ENCODE peak calls at places on chromosomes 13 and 19, in ten cellular contexts. One of them, this sample, is unnamed.
A peak's percentile ranks its signal among the peaks of the same experiment; 100 is the strongest.

GRCh38 chr19:45161715-45162463 is 1.1 kb upstream of the NKPD1 start:
- DNase-seq in IMR-90: peak; percentile 28
- DNase-seq in neuronal stem cell: no peak
- DNase-seq in tibial nerve: no peak
- DNase-seq in lower lobe of right lung: no peak
- DNase-seq in CD8-positive, alpha-beta memory T cell: no peak
- DNase-seq in fibroblast of lung: peak; percentile 29
- DNase-seq in vagina: no peak
- DNase-seq in prostate gland: no peak
- DNase-seq in GM23248: peak; percentile 51
- DNase-seq in this sample: no peak

GRCh38 chr13:36192166-36192565 is 22.2 kb downstream of the SOHLH2 start:
- DNase-seq in IMR-90: no peak
- DNase-seq in neuronal stem cell: no peak
- DNase-seq in tibial nerve: no peak
- DNase-seq in lower lobe of right lung: no peak
- DNase-seq in CD8-positive, alpha-beta memory T cell: no peak
- DNase-seq in fibroblast of lung: peak; percentile 13
- DNase-seq in vagina: no peak
- DNase-seq in prostate gland: no peak
- DNase-seq in GM23248: peak; percentile 17
- DNase-seq in this sample: no peak

GRCh38 chr13:34300559-34300958 is 482.6 kb downstream of the RFC3 start:
- DNase-seq in IMR-90: no peak
- DNase-seq in neuronal stem cell: no peak
- DNase-seq in tibial nerve: no peak
- DNase-seq in lower lobe of right lung: no peak
- DNase-seq in CD8-positive, alpha-beta memory T cell: no peak
- DNase-seq in fibroblast of lung: peak; percentile 55
- DNase-seq in vagina: no peak
- DNase-seq in prostate gland: no peak
- DNase-seq in GM23248: peak; percentile 20
- DNase-seq in this sample: no peak

GRCh38 chr19:28685802-28686201 is 527.1 kb downstream of the UQCRFS1 start:
- DNase-seq in IMR-90: no peak
- DNase-seq in neuronal stem cell: no peak
- DNase-seq in tibial nerve: no peak
- DNase-seq in lower lobe of right lung: no peak
- DNase-seq in CD8-positive, alpha-beta memory T cell: no peak
- DNase-seq in fibroblast of lung: no peak
- DNase-seq in vagina: no peak
- DNase-seq in prostate gland: no peak
- DNase-seq in GM23248: no peak
- DNase-seq in this sample: no peak

GRCh38 chr13:52849727-52850395 is 1.4 kb upstream of the PCDH8 start:
- DNase-seq in IMR-90: no peak
- DNase-seq in neuronal stem cell: no peak
- DNase-seq in tibial nerve: no peak
- DNase-seq in lower lobe of right lung: no peak
- DNase-seq in CD8-positive, alpha-beta memory T cell: no peak
- DNase-seq in fibroblast of lung: no peak
- DNase-seq in vagina: no peak
- DNase-seq in prostate gland: no peak
- DNase-seq in GM23248: no peak
- DNase-seq in this sample: no peak

GRCh38 chr19:56765107-56765506 is 75.4 kb downstream of the PEG3 start:
- DNase-seq in IMR-90: no peak
- DNase-seq in neuronal stem cell: peak; percentile 17
- DNase-seq in tibial nerve: no peak
- DNase-seq in lower lobe of right lung: peak; percentile 50
- DNase-seq in CD8-positive, alpha-beta memory T cell: no peak
- DNase-seq in fibroblast of lung: no peak
- DNase-seq in vagina: no peak
- DNase-seq in prostate gland: peak; percentile 29
- DNase-seq in GM23248: peak; percentile 32
- DNase-seq in this sample: peak; percentile 49

GRCh38 chr13:59677966-59678814 is 485.5 kb downstream of the DIAPH3 start:
- DNase-seq in IMR-90: peak; percentile 72
- DNase-seq in neuronal stem cell: peak; percentile 40
- DNase-seq in tibial nerve: peak; percentile 26
- DNase-seq in lower lobe of right lung: no peak
- DNase-seq in CD8-positive, alpha-beta memory T cell: no peak
- DNase-seq in fibroblast of lung: peak; percentile 53
- DNase-seq in vagina: no peak
- DNase-seq in prostate gland: no peak
- DNase-seq in GM23248: peak; percentile 53
- DNase-seq in this sample: peak; percentile 20

GRCh38 chr13:106331116-106331515 is 204.3 kb downstream of the EFNB2 start:
- DNase-seq in IMR-90: no peak
- DNase-seq in neuronal stem cell: no peak
- DNase-seq in tibial nerve: no peak
- DNase-seq in lower lobe of right lung: no peak
- DNase-seq in CD8-positive, alpha-beta memory T cell: no peak
- DNase-seq in fibroblast of lung: no peak
- DNase-seq in vagina: no peak
- DNase-seq in prostate gland: no peak
- DNase-seq in GM23248: no peak
- DNase-seq in this sample: no peak

GRCh38 chr19:6754136-6754535 is 13.1 kb downstream of the SH2D3A start:
- DNase-seq in IMR-90: no peak
- DNase-seq in neuronal stem cell: no peak
- DNase-seq in tibial nerve: no peak
- DNase-seq in lower lobe of right lung: no peak
- DNase-seq in CD8-positive, alpha-beta memory T cell: no peak
- DNase-seq in fibroblast of lung: no peak
- DNase-seq in vagina: no peak
- DNase-seq in prostate gland: no peak
- DNase-seq in GM23248: no peak
- DNase-seq in this sample: no peak

GRCh38 chr13:46630419-46631183 is 77.6 kb downstream of the LRCH1 start:
- DNase-seq in IMR-90: no peak
- DNase-seq in neuronal stem cell: no peak
- DNase-seq in tibial nerve: no peak
- DNase-seq in lower lobe of right lung: no peak
- DNase-seq in CD8-positive, alpha-beta memory T cell: no peak
- DNase-seq in fibroblast of lung: no peak
- DNase-seq in vagina: no peak
- DNase-seq in prostate gland: no peak
- DNase-seq in GM23248: no peak
- DNase-seq in this sample: no peak

GRCh38 chr19:31351212-31352193 is 2.3 kb upstream of the TSHZ3 start:
- DNase-seq in IMR-90: peak; percentile 63
- DNase-seq in neuronal stem cell: no peak
- DNase-seq in tibial nerve: no peak
- DNase-seq in lower lobe of right lung: no peak
- DNase-seq in CD8-positive, alpha-beta memory T cell: no peak
- DNase-seq in fibroblast of lung: peak; percentile 74
- DNase-seq in vagina: no peak
- DNase-seq in prostate gland: peak; percentile 41
- DNase-seq in GM23248: peak; percentile 80
- DNase-seq in this sample: peak; percentile 39

GRCh38 chr19:31352782-31353651 is 3.8 kb upstream of the TSHZ3 start:
- DNase-seq in IMR-90: no peak
- DNase-seq in neuronal stem cell: no peak
- DNase-seq in tibial nerve: no peak
- DNase-seq in lower lobe of right lung: no peak
- DNase-seq in CD8-positive, alpha-beta memory T cell: no peak
- DNase-seq in fibroblast of lung: no peak
- DNase-seq in vagina: no peak
- DNase-seq in prostate gland: no peak
- DNase-seq in GM23248: no peak
- DNase-seq in this sample: no peak

GRCh38 chr19:31350693-31351211 is 1.5 kb upstream of the TSHZ3 start:
- DNase-seq in IMR-90: peak; percentile 56
- DNase-seq in neuronal stem cell: no peak
- DNase-seq in tibial nerve: no peak
- DNase-seq in lower lobe of right lung: peak; percentile 59
- DNase-seq in CD8-positive, alpha-beta memory T cell: no peak
- DNase-seq in fibroblast of lung: peak; percentile 63
- DNase-seq in vagina: no peak
- DNase-seq in prostate gland: peak; percentile 42
- DNase-seq in GM23248: peak; percentile 87
- DNase-seq in this sample: peak; percentile 55

GRCh38 chr19:31353826-31354225 is 4.6 kb upstream of the TSHZ3 start:
- DNase-seq in IMR-90: no peak
- DNase-seq in neuronal stem cell: no peak
- DNase-seq in tibial nerve: no peak
- DNase-seq in lower lobe of right lung: no peak
- DNase-seq in CD8-positive, alpha-beta memory T cell: no peak
- DNase-seq in fibroblast of lung: no peak
- DNase-seq in vagina: no peak
- DNase-seq in prostate gland: peak; percentile 68
- DNase-seq in GM23248: no peak
- DNase-seq in this sample: peak; percentile 55

GRCh38 chr19:31352296-31352781 is 3.1 kb upstream of the TSHZ3 start:
- DNase-seq in IMR-90: no peak
- DNase-seq in neuronal stem cell: no peak
- DNase-seq in tibial nerve: no peak
- DNase-seq in lower lobe of right lung: no peak
- DNase-seq in CD8-positive, alpha-beta memory T cell: no peak
- DNase-seq in fibroblast of lung: no peak
- DNase-seq in vagina: no peak
- DNase-seq in prostate gland: no peak
- DNase-seq in GM23248: no peak
- DNase-seq in this sample: no peak
- H3K27me3 ChIP-seq in IMR-90: no peaks in the 10 kb centered on the region
- H3K27me3 ChIP-seq in neuronal stem cell: peaks cover 80% of the 10 kb centered on the region
- H3K27me3 ChIP-seq in tibial nerve: peaks cover 59% of the 10 kb centered on the region
- H3K27me3 ChIP-seq in lower lobe of right lung: peaks cover 75% of the 10 kb centered on the region
- H3K27me3 ChIP-seq in CD8-positive, alpha-beta memory T cell: peaks cover 70% of the 10 kb centered on the region
- H3K27me3 ChIP-seq in fibroblast of lung: no peaks in the 10 kb centered on the region
- H3K27me3 ChIP-seq in vagina: no peaks in the 10 kb centered on the region
- H3K27me3 ChIP-seq in prostate gland: no peaks in the 10 kb centered on the region
- H3K27me3 ChIP-seq in GM23248: no peaks in the 10 kb centered on the region
- H3K27me3 ChIP-seq in this sample: no peaks in the 10 kb centered on the region

GRCh38 chr13:19182536-19182935 is 912 bp upstream of the TUBA3C start:
- DNase-seq in IMR-90: no peak
- DNase-seq in neuronal stem cell: no peak
- DNase-seq in tibial nerve: no peak
- DNase-seq in lower lobe of right lung: no peak
- DNase-seq in CD8-positive, alpha-beta memory T cell: no peak
- DNase-seq in fibroblast of lung: no peak
- DNase-seq in vagina: no peak
- DNase-seq in prostate gland: no peak
- DNase-seq in GM23248: no peak
- DNase-seq in this sample: no peak
- H3K27me3 ChIP-seq in IMR-90: no peaks in the 10 kb centered on the region
- H3K27me3 ChIP-seq in neuronal stem cell: no peaks in the 10 kb centered on the region
- H3K27me3 ChIP-seq in tibial nerve: no peaks in the 10 kb centered on the region
- H3K27me3 ChIP-seq in lower lobe of right lung: no peaks in the 10 kb centered on the region
- H3K27me3 ChIP-seq in CD8-positive, alpha-beta memory T cell: no peaks in the 10 kb centered on the region
- H3K27me3 ChIP-seq in fibroblast of lung: no peaks in the 10 kb centered on the region
- H3K27me3 ChIP-seq in vagina: no peaks in the 10 kb centered on the region
- H3K27me3 ChIP-seq in prostate gland: no peaks in the 10 kb centered on the region
- H3K27me3 ChIP-seq in GM23248: no peaks in the 10 kb centered on the region
- H3K27me3 ChIP-seq in this sample: no peaks in the 10 kb centered on the region

DNA sequence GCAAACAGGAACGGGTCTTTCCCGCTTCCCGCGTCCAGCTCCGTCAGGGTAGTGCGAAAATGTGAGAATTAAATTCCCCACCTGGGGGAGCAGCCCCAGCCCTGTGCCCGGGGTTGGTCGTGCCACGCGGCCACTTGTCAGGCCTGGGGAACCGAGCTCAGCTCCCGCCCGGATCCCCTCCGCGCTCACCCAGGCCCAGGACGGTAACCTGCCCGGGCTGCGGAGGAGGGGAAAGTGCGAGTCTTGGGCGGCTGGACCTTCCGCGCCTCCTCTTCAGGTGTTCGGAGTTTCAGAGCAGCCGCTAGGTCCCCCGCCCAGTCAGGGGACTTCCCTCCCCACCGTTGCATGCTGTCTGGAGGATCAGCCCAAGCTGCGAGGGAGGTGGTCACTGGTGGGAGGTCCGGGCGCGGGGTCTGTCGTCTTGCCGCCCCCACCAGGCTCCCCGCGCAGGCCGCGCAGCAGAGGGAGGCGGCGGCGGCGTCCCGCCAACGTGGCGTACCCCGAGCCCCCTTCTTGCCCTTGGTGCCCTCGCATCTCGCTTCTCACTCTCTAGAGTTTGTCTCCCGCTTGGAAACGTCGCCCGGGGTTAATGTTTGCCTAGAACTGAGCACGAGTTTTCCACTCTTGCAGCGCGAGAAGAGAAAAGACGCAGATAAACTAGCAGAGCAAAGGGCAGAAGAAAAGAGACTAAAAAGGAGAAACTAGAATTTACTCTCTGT is 8.1 kb downstream of the URAD start:
- DNase-seq in IMR-90: no peak
- DNase-seq in neuronal stem cell: no peak
- DNase-seq in tibial nerve: no peak
- DNase-seq in lower lobe of right lung: no peak
- DNase-seq in CD8-positive, alpha-beta memory T cell: no peak
- DNase-seq in fibroblast of lung: no peak
- DNase-seq in vagina: no peak
- DNase-seq in prostate gland: no peak
- DNase-seq in GM23248: no peak
- DNase-seq in this sample: peak; percentile 43
- H3K27me3 ChIP-seq in IMR-90: peaks cover 77% of the 10 kb centered on the region
- H3K27me3 ChIP-seq in neuronal stem cell: peaks cover 84% of the 10 kb centered on the region
- H3K27me3 ChIP-seq in tibial nerve: peaks cover 96% of the 10 kb centered on the region
- H3K27me3 ChIP-seq in lower lobe of right lung: peaks cover 92% of the 10 kb centered on the region
- H3K27me3 ChIP-seq in CD8-positive, alpha-beta memory T cell: peaks cover 28% of the 10 kb centered on the region
- H3K27me3 ChIP-seq in fibroblast of lung: peaks cover 67% of the 10 kb centered on the region
- H3K27me3 ChIP-seq in vagina: no peaks in the 10 kb centered on the region
- H3K27me3 ChIP-seq in prostate gland: peaks cover 51% of the 10 kb centered on the region
- H3K27me3 ChIP-seq in GM23248: peaks cover 77% of the 10 kb centered on the region
- H3K27me3 ChIP-seq in this sample: peaks cover 30% of the 10 kb centered on the region

GRCh38 chr19:2722541-2723344 is 1.6 kb upstream of the DIRAS1 start:
- DNase-seq in IMR-90: peak; percentile 74
- DNase-seq in neuronal stem cell: no peak
- DNase-seq in tibial nerve: peak; percentile 17
- DNase-seq in lower lobe of right lung: peak; percentile 65
- DNase-seq in CD8-positive, alpha-beta memory T cell: no peak
- DNase-seq in fibroblast of lung: peak; percentile 82
- DNase-seq in vagina: no peak
- DNase-seq in prostate gland: no peak
- DNase-seq in GM23248: peak; percentile 96
- DNase-seq in this sample: peak; percentile 44

GRCh38 chr19:2726160-2726855 is 5.1 kb upstream of the DIRAS1 start:
- DNase-seq in IMR-90: no peak
- DNase-seq in neuronal stem cell: no peak
- DNase-seq in tibial nerve: no peak
- DNase-seq in lower lobe of right lung: no peak
- DNase-seq in CD8-positive, alpha-beta memory T cell: no peak
- DNase-seq in fibroblast of lung: no peak
- DNase-seq in vagina: no peak
- DNase-seq in prostate gland: no peak
- DNase-seq in GM23248: no peak
- DNase-seq in this sample: no peak

GRCh38 chr19:2723345-2723715 is 2.2 kb upstream of the DIRAS1 start:
- DNase-seq in IMR-90: no peak
- DNase-seq in neuronal stem cell: no peak
- DNase-seq in tibial nerve: no peak
- DNase-seq in lower lobe of right lung: no peak
- DNase-seq in CD8-positive, alpha-beta memory T cell: no peak
- DNase-seq in fibroblast of lung: no peak
- DNase-seq in vagina: no peak
- DNase-seq in prostate gland: no peak
- DNase-seq in GM23248: no peak
- DNase-seq in this sample: no peak

GRCh38 chr19:2723747-2724146 is 2.6 kb upstream of the DIRAS1 start:
- DNase-seq in IMR-90: no peak
- DNase-seq in neuronal stem cell: no peak
- DNase-seq in tibial nerve: no peak
- DNase-seq in lower lobe of right lung: no peak
- DNase-seq in CD8-positive, alpha-beta memory T cell: no peak
- DNase-seq in fibroblast of lung: no peak
- DNase-seq in vagina: no peak
- DNase-seq in prostate gland: no peak
- DNase-seq in GM23248: no peak
- DNase-seq in this sample: no peak

GRCh38 chr19:2724148-2724557 is 3.0 kb upstream of the DIRAS1 start:
- DNase-seq in IMR-90: no peak
- DNase-seq in neuronal stem cell: no peak
- DNase-seq in tibial nerve: no peak
- DNase-seq in lower lobe of right lung: no peak
- DNase-seq in CD8-positive, alpha-beta memory T cell: no peak
- DNase-seq in fibroblast of lung: no peak
- DNase-seq in vagina: no peak
- DNase-seq in prostate gland: no peak
- DNase-seq in GM23248: no peak
- DNase-seq in this sample: no peak
- H3K27me3 ChIP-seq in IMR-90: peaks cover 14% of the 10 kb centered on the region
- H3K27me3 ChIP-seq in neuronal stem cell: peaks cover 23% of the 10 kb centered on the region
- H3K27me3 ChIP-seq in tibial nerve: peaks cover 71% of the 10 kb centered on the region
- H3K27me3 ChIP-seq in lower lobe of right lung: peaks cover 61% of the 10 kb centered on the region
- H3K27me3 ChIP-seq in CD8-positive, alpha-beta memory T cell: peaks cover 21% of the 10 kb centered on the region
- H3K27me3 ChIP-seq in fibroblast of lung: peaks cover 8% of the 10 kb centered on the region
- H3K27me3 ChIP-seq in vagina: no peaks in the 10 kb centered on the region
- H3K27me3 ChIP-seq in prostate gland: no peaks in the 10 kb centered on the region
- H3K27me3 ChIP-seq in GM23248: no peaks in the 10 kb centered on the region
- H3K27me3 ChIP-seq in this sample: no peaks in the 10 kb centered on the region

This sample was measured in body of pancreas.